ENCODE peak calls at places on chromosomes 12 and 14, in four cellular contexts. One of them, this sample, is unnamed. For H3K36me3, the result is how much of the 10 kb centered on the place peaks cover.

GRCh38 chr14:89252887-89253532 is 164.0 kb downstream of the FOXN3 start:
- DNase-seq in neural progenitor cell: peak
- DNase-seq in GM23338: peak
- DNase-seq in HCT116: no peak
- DNase-seq in this sample: no peak

GRCh38 chr14:103568952-103569351 is 6.2 kb downstream of the COA8 start:
- DNase-seq in neural progenitor cell: no peak
- DNase-seq in GM23338: no peak
- DNase-seq in HCT116: no peak
- DNase-seq in this sample: no peak

GRCh38 chr12:126798449-126798848 is 1468.5 kb upstream of the TMEM132C start:
- DNase-seq in neural progenitor cell: no peak
- DNase-seq in GM23338: no peak
- DNase-seq in HCT116: no peak
- DNase-seq in this sample: no peak

GRCh38 chr12:55972045-55972843 is 1.6 kb upstream of the RAB5B start:
- DNase-seq in neural progenitor cell: no peak
- DNase-seq in GM23338: peak
- DNase-seq in HCT116: no peak
- DNase-seq in this sample: peak

GRCh38 chr12:62760779-62761178 is 174.2 kb downstream of the PPM1H start:
- DNase-seq in neural progenitor cell: no peak
- DNase-seq in GM23338: no peak
- DNase-seq in HCT116: no peak
- DNase-seq in this sample: no peak

GRCh38 chr12:15830538-15830937 is 41.4 kb upstream of the EPS8 start:
- DNase-seq in neural progenitor cell: no peak
- DNase-seq in GM23338: no peak
- DNase-seq in HCT116: no peak
- DNase-seq in this sample: no peak

GRCh38 chr14:51224551-51224950 is 15.5 kb upstream of the TMX1 start:
- DNase-seq in neural progenitor cell: no peak
- DNase-seq in GM23338: no peak
- DNase-seq in HCT116: no peak
- DNase-seq in this sample: no peak

GRCh38 chr12:122244565-122245371 is 18.9 kb upstream of the DIABLO start:
- DNase-seq in neural progenitor cell: no peak
- DNase-seq in GM23338: no peak
- DNase-seq in HCT116: no peak
- DNase-seq in this sample: no peak

GRCh38 chr12:98543701-98544100 is 28.3 kb downstream of the TMPO start:
- DNase-seq in neural progenitor cell: no peak
- DNase-seq in GM23338: no peak
- DNase-seq in HCT116: no peak
- DNase-seq in this sample: no peak

GRCh38 chr12:103840399-103840880 is 594 bp downstream of the NT5DC3 start:
- DNase-seq in neural progenitor cell: no peak
- DNase-seq in GM23338: no peak
- DNase-seq in HCT116: no peak
- DNase-seq in this sample: peak

GRCh38 chr14:61130512-61131260 is 149.6 kb downstream of the SLC38A6 start:
- DNase-seq in neural progenitor cell: no peak
- DNase-seq in GM23338: no peak
- DNase-seq in HCT116: no peak
- DNase-seq in this sample: no peak

GRCh38 chr12:56628671-56629458 is 1.3 kb downstream of the BAZ2A start:
- DNase-seq in neural progenitor cell: peak
- DNase-seq in GM23338: peak
- DNase-seq in HCT116: no peak
- DNase-seq in this sample: peak

GRCh38 chr14:61426048-61426447 is 104.7 kb downstream of the PRKCH start:
- DNase-seq in neural progenitor cell: no peak
- DNase-seq in GM23338: no peak
- DNase-seq in HCT116: no peak
- DNase-seq in this sample: no peak

GRCh38 chr14:42715316-42715715 is 1108.6 kb downstream of the LRFN5 start:
- DNase-seq in neural progenitor cell: no peak
- DNase-seq in GM23338: no peak
- DNase-seq in HCT116: no peak
- DNase-seq in this sample: peak

GRCh38 chr12:106760184-106760531 is 14.3 kb upstream of the RIC8B start:
- DNase-seq in neural progenitor cell: peak
- DNase-seq in GM23338: peak
- DNase-seq in HCT116: no peak
- DNase-seq in this sample: no peak

GRCh38 chr12:16346931-16347330 is 514 bp upstream of the MGST1 start:
- DNase-seq in neural progenitor cell: no peak
- DNase-seq in GM23338: no peak
- DNase-seq in HCT116: no peak
- DNase-seq in this sample: no peak

GRCh38 chr12:39958377-39958776 is 147.5 kb downstream of the SLC2A13 start:
- DNase-seq in neural progenitor cell: peak
- DNase-seq in GM23338: peak
- DNase-seq in HCT116: no peak
- DNase-seq in this sample: peak

GRCh38 chr12:109716512-109717389 is 3.1 kb downstream of the FAM222A start:
- DNase-seq in neural progenitor cell: no peak
- DNase-seq in GM23338: no peak
- DNase-seq in HCT116: no peak
- DNase-seq in this sample: no peak

GRCh38 chr14:59870277-59871165 is at the start of gene RTN1:
- DNase-seq in neural progenitor cell: peak
- DNase-seq in GM23338: peak
- DNase-seq in HCT116: no peak
- DNase-seq in this sample: peak

GRCh38 chr14:89673499-89674225 is 256.6 kb upstream of the FOXN3 start:
- DNase-seq in neural progenitor cell: no peak
- DNase-seq in GM23338: no peak
- DNase-seq in HCT116: no peak
- DNase-seq in this sample: peak

GRCh38 chr12:106288510-106289195 is 13.9 kb upstream of the TCP11L2 start:
- DNase-seq in neural progenitor cell: no peak
- DNase-seq in GM23338: no peak
- DNase-seq in HCT116: peak
- DNase-seq in this sample: peak

GRCh38 chr12:94145231-94145979 is 3.0 kb upstream of the PLXNC1 start:
- DNase-seq in neural progenitor cell: peak
- DNase-seq in GM23338: no peak
- DNase-seq in HCT116: peak
- DNase-seq in this sample: peak

GRCh38 chr14:55417955-55418354 is 6.3 kb upstream of the ATG14 start:
- DNase-seq in neural progenitor cell: no peak
- DNase-seq in GM23338: no peak
- DNase-seq in HCT116: no peak
- DNase-seq in this sample: no peak

GRCh38 chr12:82625523-82625922 is 61.2 kb upstream of the TMTC2 start:
- DNase-seq in neural progenitor cell: peak
- DNase-seq in GM23338: peak
- DNase-seq in HCT116: no peak
- DNase-seq in this sample: no peak

GRCh38 chr14:55127491-55127951 is 1.5 kb upstream of the LGALS3 start:
- DNase-seq in neural progenitor cell: no peak
- DNase-seq in GM23338: no peak
- DNase-seq in HCT116: no peak
- DNase-seq in this sample: peak

GRCh38 chr14:33711761-33712160 is 239.1 kb downstream of the EGLN3 start:
- DNase-seq in neural progenitor cell: no peak
- DNase-seq in GM23338: no peak
- DNase-seq in HCT116: no peak
- DNase-seq in this sample: no peak

GRCh38 chr14:104355949-104356737 is 217.8 kb downstream of the KIF26A start:
- DNase-seq in neural progenitor cell: no peak
- DNase-seq in GM23338: no peak
- DNase-seq in HCT116: no peak
- DNase-seq in this sample: no peak

GRCh38 chr14:76091036-76091435 is 60.7 kb upstream of the GPATCH2L start:
- DNase-seq in neural progenitor cell: peak
- DNase-seq in GM23338: no peak
- DNase-seq in HCT116: no peak
- DNase-seq in this sample: peak

GRCh38 chr12:52086944-52087835 is 7.7 kb downstream of the SMIM41 start:
- DNase-seq in neural progenitor cell: no peak
- DNase-seq in GM23338: no peak
- DNase-seq in HCT116: no peak
- DNase-seq in this sample: no peak

GRCh38 chr14:81386379-81386778 is 13.7 kb downstream of the STON2 start:
- DNase-seq in neural progenitor cell: peak
- DNase-seq in GM23338: peak
- DNase-seq in HCT116: no peak
- DNase-seq in this sample: no peak
- TF ChIP-seq EZH2phosphoT487 in neural progenitor cell: no peak
- TF ChIP-seq EZH2phosphoT487 in GM23338: no peak
- TF ChIP-seq EZH2phosphoT487 in HCT116: no peak
- TF ChIP-seq EZH2phosphoT487 in this sample: no peak

GRCh38 chr12:6612652-6613014 is 5.5 kb upstream of the CHD4 start:
- DNase-seq in neural progenitor cell: no peak
- DNase-seq in GM23338: no peak
- DNase-seq in HCT116: no peak
- DNase-seq in this sample: no peak
- H3K4me3 ChIP-seq in neural progenitor cell: no peak
- H3K4me3 ChIP-seq in GM23338: peak
- H3K4me3 ChIP-seq in HCT116: peak
- H3K4me3 ChIP-seq in this sample: no peak

GRCh38 chr14:21236948-21237797 is 32.1 kb downstream of the HNRNPC start:
- DNase-seq in neural progenitor cell: no peak
- DNase-seq in GM23338: no peak
- DNase-seq in HCT116: no peak
- DNase-seq in this sample: no peak
- H3K36me3 ChIP-seq in neural progenitor cell: under half
- H3K36me3 ChIP-seq in GM23338: half or more
- H3K36me3 ChIP-seq in HCT116: half or more
- H3K36me3 ChIP-seq in this sample: half or more

GRCh38 chr14:100396266-100396795 is 73.2 kb downstream of the SLC25A47 start:
- DNase-seq in neural progenitor cell: no peak
- DNase-seq in GM23338: no peak
- DNase-seq in HCT116: no peak
- DNase-seq in this sample: no peak
- TF ChIP-seq EZH2phosphoT487 in neural progenitor cell: no peak
- TF ChIP-seq EZH2phosphoT487 in GM23338: no peak
- TF ChIP-seq EZH2phosphoT487 in HCT116: no peak
- TF ChIP-seq EZH2phosphoT487 in this sample: no peak

GRCh38 chr12:68405292-68405900 is 73.2 kb upstream of the MDM1 start:
- DNase-seq in neural progenitor cell: no peak
- DNase-seq in GM23338: no peak
- DNase-seq in HCT116: no peak
- DNase-seq in this sample: peak
- H3K4me3 ChIP-seq in neural progenitor cell: no peak
- H3K4me3 ChIP-seq in GM23338: no peak
- H3K4me3 ChIP-seq in HCT116: no peak
- H3K4me3 ChIP-seq in this sample: no peak